ENCODE peak calls at places on chromosomes 7 and 10, in seven cellular contexts. V, K, H, W, P, N and F are unnamed samples.

GRCh38 chr7:134691820-134692705 is 45.4 kb downstream of the BPGM start:
- DNase-seq in V (no peak), K (no peak), H (no peak), W (no peak), P (peak; percentile 42), N (no peak), F (no peak)

GRCh38 chr7:39608278-39608677 is 15.1 kb upstream of the RALA start:
- DNase-seq in V (no peak), K (no peak), H (no peak), W (no peak), P (no peak), N (no peak), F (no peak)

GRCh38 chr10:3848005-3848767 is 63.2 kb upstream of the KLF6 start:
- DNase-seq in V (no peak), K (no peak), H (no peak), W (no peak), P (no peak), N (no peak), F (no peak)

GRCh38 chr7:43491984-43492383 is 90.9 kb upstream of the STK17A start:
- DNase-seq in V (no peak), K (no peak), H (no peak), W (peak; percentile 19), P (no peak), N (no peak), F (no peak)

GRCh38 chr7:151091431-151091830 is 5.2 kb downstream of the AGAP3 start:
- DNase-seq in V (peak; percentile 60), K (no peak), H (no peak), W (peak; percentile 56), P (peak; percentile 57), N (no peak), F (peak; percentile 53)

GRCh38 chr10:110006358-110007170 is 1.2 kb upstream of the ADD3 start:
- DNase-seq in V (no peak), K (peak; percentile 78), H (no peak), W (peak; percentile 45), P (peak; percentile 68), N (peak; percentile 30), F (peak; percentile 59)

GRCh38 chr10:486668-487067 is 202.8 kb downstream of the DIP2C start:
- DNase-seq in V (no peak), K (peak; percentile 51), H (no peak), W (no peak), P (no peak), N (peak; percentile 23), F (no peak)

GRCh38 chr10:336247-336646 is 201.0 kb downstream of the ZMYND11 start:
- DNase-seq in V (no peak), K (no peak), H (no peak), W (peak; percentile 25), P (no peak), N (no peak), F (no peak)

GRCh38 chr10:58531084-58531695 is 18.5 kb downstream of the BICC1 start:
- DNase-seq in V (peak; percentile 57), K (no peak), H (peak; percentile 40), W (peak; percentile 64), P (peak; percentile 77), N (peak; percentile 52), F (peak; percentile 70)

GRCh38 chr7:149720372-149721083 is 52.9 kb downstream of the ZNF467 start:
- DNase-seq in V (no peak), K (peak; percentile 96), H (peak; percentile 60), W (no peak), P (peak; percentile 72), N (peak; percentile 86), F (no peak)

GRCh38 chr10:121282797-121283515 is 315.3 kb downstream of the FGFR2 start:
- DNase-seq in V (no peak), K (no peak), H (no peak), W (no peak), P (no peak), N (no peak), F (no peak)

GRCh38 chr10:61302124-61302523 is 151.1 kb downstream of the TMEM26 start:
- DNase-seq in V (no peak), K (no peak), H (no peak), W (no peak), P (no peak), N (no peak), F (no peak)

GRCh38 chr10:107409517-107409916 is 245.0 kb upstream of the SORCS1 start:
- DNase-seq in V (no peak), K (no peak), H (peak; percentile 8), W (no peak), P (peak; percentile 45), N (no peak), F (no peak)

GRCh38 chr7:50531928-50532327 is 33.3 kb downstream of the DDC start:
- DNase-seq in V (no peak), K (no peak), H (no peak), W (no peak), P (peak; percentile 4), N (no peak), F (no peak)

GRCh38 chr10:14975672-14976273 is 16.6 kb downstream of the MEIG1 start:
- DNase-seq in V (no peak), K (no peak), H (no peak), W (peak; percentile 22), P (no peak), N (no peak), F (no peak)

GRCh38 chr7:43653466-43653865 is 70.6 kb downstream of the STK17A start:
- DNase-seq in V (no peak), K (no peak), H (no peak), W (no peak), P (no peak), N (no peak), F (no peak)

DNA sequence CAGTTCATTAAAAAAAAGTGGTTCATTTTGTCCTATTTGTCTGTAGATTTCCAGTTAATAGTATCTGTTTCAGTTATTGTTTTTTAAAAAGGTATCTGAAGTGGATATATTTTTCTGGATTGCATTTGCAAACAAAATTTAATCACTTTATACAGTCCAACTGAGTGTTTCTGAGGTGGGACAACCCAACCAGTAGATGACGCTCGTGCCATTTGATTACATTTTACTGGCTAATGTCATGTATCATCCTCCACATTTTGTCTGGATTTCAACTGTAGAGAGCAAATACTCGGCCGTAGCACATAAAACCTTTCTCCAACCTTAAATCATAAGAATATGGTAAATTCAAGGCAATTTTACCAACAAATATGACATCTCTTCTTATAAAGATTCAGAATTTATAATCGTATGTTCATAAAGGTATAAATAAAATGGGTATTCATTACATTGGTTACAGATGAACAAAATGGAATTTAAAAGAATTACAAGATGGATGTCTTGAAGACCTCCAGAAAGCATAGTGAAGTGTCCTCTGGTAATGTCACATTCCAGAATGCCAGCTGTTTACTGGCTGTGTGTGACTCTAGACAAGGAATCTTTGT is 789.0 kb downstream of the PHTF2 start:
- DNase-seq in V (no peak), K (no peak), H (no peak), W (peak; percentile 41), P (no peak), N (no peak), F (no peak)
- TF ChIP-seq CTCF in V (no peak), K (no peak), H (no peak), W (peak; percentile 49), P (peak; percentile 13), N (no peak), F (no peak)

GRCh38 chr10:116763440-116763839 is 21.1 kb upstream of the HSPA12A start:
- DNase-seq in V (no peak), K (no peak), H (no peak), W (no peak), P (no peak), N (no peak), F (no peak)

GRCh38 chr10:116760919-116761318 is 18.6 kb upstream of the HSPA12A start:
- DNase-seq in V (no peak), K (no peak), H (no peak), W (no peak), P (no peak), N (no peak), F (no peak)

GRCh38 chr10:116765549-116766162 is 23.3 kb upstream of the HSPA12A start:
- DNase-seq in V (no peak), K (no peak), H (no peak), W (no peak), P (no peak), N (no peak), F (peak; percentile 68)

GRCh38 chr10:116764979-116765378 is 22.6 kb upstream of the HSPA12A start:
- DNase-seq in V (no peak), K (no peak), H (no peak), W (no peak), P (no peak), N (no peak), F (no peak)

DNA sequence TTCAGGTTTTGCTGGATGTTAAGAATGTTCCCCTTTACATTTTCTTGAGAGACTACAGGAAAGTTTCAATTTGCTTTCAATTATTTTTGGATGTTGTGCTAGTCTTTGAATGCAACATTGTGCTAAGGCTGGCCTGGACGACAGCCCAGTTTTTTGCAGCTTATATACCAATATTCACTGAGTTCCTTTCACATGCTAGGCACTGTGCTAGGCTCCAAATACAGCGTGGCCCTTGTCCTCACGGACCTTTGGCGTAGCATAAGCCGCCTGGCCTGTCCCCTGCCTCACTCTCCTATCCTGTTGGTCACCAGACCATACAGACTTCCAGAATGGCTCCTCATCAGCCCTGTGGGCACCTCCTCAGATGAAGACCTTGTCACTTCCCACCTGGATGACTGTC is 19.5 kb upstream of the HSPA12A start:
- DNase-seq in V (no peak), K (peak; percentile 12), H (no peak), W (no peak), P (no peak), N (no peak), F (no peak)
- TF ChIP-seq CTCF in V (no peak), K (no peak), H (no peak), W (no peak), P (no peak), N (no peak), F (no peak)

GRCh38 chr10:35963685-35964084 is 321.6 kb upstream of the FZD8 start:
- DNase-seq in V (no peak), K (no peak), H (no peak), W (no peak), P (no peak), N (no peak), F (no peak)
- TF ChIP-seq CTCF in V (no peak), K (no peak), H (no peak), W (no peak), P (no peak), N (no peak), F (no peak)

DNA sequence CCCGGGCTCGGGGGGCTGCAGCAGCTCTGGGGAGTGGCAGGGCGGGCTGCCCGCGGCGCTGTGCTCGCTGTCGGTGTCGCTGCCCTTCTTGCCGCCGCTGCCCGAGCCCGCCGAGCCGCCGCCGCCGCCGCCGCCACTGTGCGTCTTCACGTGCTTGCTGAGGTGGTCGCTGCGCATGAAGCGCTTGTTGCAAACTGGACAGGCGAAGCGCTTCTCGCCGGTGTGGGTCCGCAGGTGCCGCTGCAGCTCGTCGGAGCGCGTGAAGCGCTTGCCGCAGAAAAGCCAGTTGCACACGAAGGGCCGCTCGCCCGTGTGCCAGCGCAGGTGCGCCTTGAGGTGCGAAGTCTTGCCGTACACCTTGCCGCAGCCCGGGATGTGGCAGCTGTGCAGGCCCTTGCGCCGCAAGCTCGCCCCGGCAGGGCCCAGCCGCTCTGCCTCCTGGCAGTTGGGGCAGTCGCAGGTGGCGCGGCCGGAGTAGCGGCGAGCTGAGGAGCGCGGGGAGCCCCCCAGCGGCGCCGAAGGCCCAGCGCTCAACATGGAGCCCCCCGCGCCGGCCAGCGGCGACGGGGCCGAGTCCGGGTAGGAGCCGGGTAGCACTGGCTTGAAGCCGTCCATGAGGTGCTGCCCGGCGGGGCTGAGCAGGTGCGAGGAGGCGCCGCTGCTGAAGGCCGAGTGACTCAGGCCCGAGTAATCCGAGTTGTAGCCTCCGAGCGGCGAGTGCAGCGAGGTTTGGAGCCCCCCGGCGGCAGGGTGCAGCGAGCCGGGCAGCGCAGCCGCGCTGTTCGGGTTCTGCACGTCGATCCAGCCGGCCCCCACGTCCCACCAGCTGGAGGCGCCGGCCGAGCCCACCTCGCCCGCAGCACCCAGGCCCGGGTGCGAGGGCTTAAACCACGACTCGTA is 2.1 kb downstream of the SP8 start:
- DNase-seq in V (no peak), K (no peak), H (peak; percentile 68), W (peak; percentile 40), P (peak; percentile 59), N (no peak), F (peak; percentile 10)
- TF ChIP-seq CTCF in V (no peak), K (no peak), H (no peak), W (peak; percentile 27), P (peak; percentile 13), N (no peak), F (no peak)